ENCODE peak calls at places on chromosomes 3 and 15, in four cellular contexts. S is AG04450, E is cardiac muscle cell, I is B cell. B is an unnamed sample.
A peak's percentile ranks its signal among the peaks of the same experiment; 100 is the strongest.

GRCh38 chr3:136893848-136894443 is 31.9 kb downstream of the NCK1 start:
- DNase-seq in I (no peak), S (peak; percentile 67), E (peak; percentile 61), B (no peak)

GRCh38 chr15:52642386-52643361 is 36.5 kb downstream of the ATOSA start:
- DNase-seq in S (peak; percentile 27), E (peak; percentile 47), I (no peak), B (no peak)

GRCh38 chr3:107817076-107817475 is 273.8 kb downstream of the CD47 start:
- DNase-seq in E (no peak), S (no peak), I (no peak), B (no peak)

GRCh38 chr3:137148917-137149316 is 191.1 kb downstream of the IL20RB start:
- DNase-seq in I (no peak), E (no peak), S (no peak), B (no peak)

GRCh38 chr15:57340673-57341259 is 35.5 kb upstream of the CGNL1 start:
- DNase-seq in E (peak; percentile 76), S (no peak), I (no peak), B (peak; percentile 64)

GRCh38 chr3:1962531-1963090 is 136.1 kb upstream of the CNTN4 start:
- DNase-seq in E (no peak), I (no peak), S (no peak), B (no peak)

GRCh38 chr3:141308588-141309218 is 59.6 kb upstream of the ZBTB38 start:
- DNase-seq in S (no peak), E (peak; percentile 64), I (no peak), B (no peak)

GRCh38 chr3:196082471-196082971 is 631 bp upstream of the TFRC start:
- DNase-seq in I (no peak), S (no peak), E (no peak), B (peak; percentile 42)

GRCh38 chr3:149042766-149043386 is 43.5 kb downstream of the HLTF start:
- DNase-seq in S (no peak), I (no peak), E (peak; percentile 48), B (peak; percentile 45)

GRCh38 chr3:41690766-41691563 is 270.9 kb downstream of the ULK4 start:
- DNase-seq in E (peak; percentile 35), I (no peak), S (no peak), B (no peak)

GRCh38 chr15:98650871-98651481 is 2.6 kb downstream of the IGF1R start:
- DNase-seq in E (peak; percentile 40), S (no peak), I (no peak), B (no peak)

DNA sequence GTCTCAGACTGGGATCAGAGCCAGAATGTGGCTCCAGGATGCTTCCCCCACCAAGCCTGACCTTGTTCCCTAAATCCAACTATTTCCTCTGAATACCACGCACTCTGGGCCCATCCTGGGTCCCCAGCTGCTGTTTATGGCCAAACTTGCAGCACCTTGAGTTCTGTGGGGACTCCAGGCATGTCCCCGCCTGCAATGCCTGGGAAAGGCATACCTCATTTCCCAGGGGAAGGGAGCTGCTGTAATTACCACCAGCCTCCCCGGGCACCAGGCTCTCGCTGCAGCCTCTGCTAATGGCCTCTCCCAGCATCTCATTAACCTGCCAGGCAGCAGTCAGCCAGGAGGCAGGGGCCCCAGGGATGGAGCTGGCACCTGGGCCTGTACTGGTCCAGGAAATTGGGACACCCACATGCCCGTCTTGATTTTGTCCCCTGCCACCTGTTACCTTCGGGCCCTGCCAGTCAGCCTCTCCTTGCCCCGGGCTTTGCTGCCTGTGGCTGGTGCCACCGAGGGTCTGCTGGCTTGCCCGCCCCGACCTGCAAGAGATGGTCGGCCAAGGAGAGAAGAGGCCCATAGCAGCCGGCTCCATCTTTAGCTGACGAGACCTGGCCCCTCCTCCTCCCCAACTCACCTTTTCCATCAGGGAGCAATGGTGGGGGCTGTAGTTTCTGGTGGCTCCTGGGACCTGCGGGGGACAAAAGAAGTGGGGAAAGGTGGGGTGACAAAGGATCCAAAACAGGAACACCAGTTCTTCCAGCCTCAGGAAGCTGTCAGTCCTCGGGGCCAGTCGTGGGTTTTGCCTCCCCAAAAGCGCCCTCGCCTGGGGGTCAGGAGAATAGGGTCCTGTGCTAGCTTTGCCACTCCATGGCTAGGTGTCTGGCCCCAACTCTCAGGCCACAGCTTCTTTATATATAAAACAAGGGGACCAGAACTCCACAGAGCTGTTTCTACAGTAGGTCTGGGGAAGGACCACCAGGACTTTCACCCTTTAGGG is 4.3 kb downstream of the CCDC9B start:
- DNase-seq in E (no peak), S (no peak), I (no peak), B (peak; percentile 81)
- TF ChIP-seq CTCF in E (no peak), S (no peak), I (peak; percentile 21), B (peak; percentile 70)

GRCh38 chr3:37741644-37742043 is 120.0 kb upstream of the CTDSPL start:
- DNase-seq in E (peak; percentile 21), S (no peak), I (no peak), B (no peak)
- TF ChIP-seq CTCF in E (peak; percentile 14), S (no peak), I (no peak), B (no peak)

GRCh38 chr3:115436767-115437301 is 186.5 kb upstream of the GAP43 start:
- DNase-seq in I (no peak), S (peak; percentile 66), E (peak; percentile 95), B (no peak)
- TF ChIP-seq CTCF in I (no peak), S (peak; percentile 48), E (peak; percentile 56), B (no peak)

GRCh38 chr3:168095611-168096209 is at the start of gene GOLIM4:
- DNase-seq in I (peak; percentile 89), S (peak; percentile 92), E (peak; percentile 98), B (peak; percentile 94)
- TF ChIP-seq CTCF in I (no peak), S (no peak), E (peak; percentile 7), B (peak; percentile 37)

DNA sequence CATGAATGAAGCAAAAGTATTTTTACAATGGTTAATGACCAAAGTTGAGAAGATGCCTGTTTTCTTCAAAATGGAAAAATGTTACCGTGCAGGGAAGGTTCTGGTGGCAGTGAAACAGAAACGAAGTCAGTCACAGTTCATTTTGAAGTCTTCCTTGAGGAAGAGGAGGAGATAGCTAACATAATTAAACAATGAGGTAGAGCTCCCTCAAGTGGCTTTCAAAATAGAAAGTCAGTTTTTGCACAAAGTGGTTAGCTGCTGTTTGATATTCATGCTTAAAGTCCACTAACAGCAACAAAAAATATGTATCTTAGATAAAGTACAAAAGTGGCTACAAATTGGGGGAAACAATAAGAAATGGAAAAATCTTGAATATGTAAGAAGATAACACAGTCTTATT is 87.3 kb downstream of the TFG start:
- DNase-seq in E (peak; percentile 50), S (no peak), I (no peak), B (no peak)
- TF ChIP-seq CTCF in E (peak; percentile 46), S (peak; percentile 50), I (no peak), B (peak; percentile 40)

GRCh38 chr15:72835289-72835890 is 51.8 kb upstream of the ADPGK start:
- DNase-seq in S (no peak), I (no peak), E (peak; percentile 27), B (no peak)
- TF ChIP-seq CTCF in S (peak; percentile 6), I (no peak), E (peak; percentile 52), B (peak; percentile 33)